ENCODE peak calls at places on chromosomes 2 and 18, in nine cellular contexts. L is brain microvascular endothelial cell, N is cardiac fibroblast, W is bronchial epithelial cell, V is prostate gland, K is fibroblast of lung, G is WTC11, M is IMR-90, C is pancreas. D is an unnamed sample.

GRCh38 chr18:72470391-72470790 is 73.8 kb downstream of the CBLN2 start:
- DNase-seq in V (no peak), G (no peak), L (no peak), N (no peak), W (no peak), C (no peak), M (no peak), K (no peak), D (no peak)

GRCh38 chr18:46325836-46326235 is 221.7 kb downstream of the HAUS1 start:
- DNase-seq in G (no peak), W (peak), N (no peak), C (no peak), V (no peak), L (no peak), K (no peak), M (no peak), D (no peak)

GRCh38 chr18:22348521-22349316 is 69.0 kb downstream of the CTAGE1 start:
- DNase-seq in N (peak), L (peak), W (peak), K (peak), G (peak), M (peak), C (peak), V (peak), D (no peak)

GRCh38 chr2:177241771-177242135 is 22.8 kb downstream of the NFE2L2 start:
- DNase-seq in W (no peak), G (no peak), K (no peak), M (no peak), L (no peak), V (no peak), N (peak), C (no peak), D (no peak)

GRCh38 chr2:70632388-70632787 is 78.8 kb upstream of the TGFA start:
- DNase-seq in C (no peak), N (no peak), G (no peak), K (no peak), L (no peak), V (no peak), W (no peak), M (no peak), D (no peak)

GRCh38 chr2:134536312-134536711 is 182.5 kb downstream of the TMEM163 start:
- DNase-seq in C (no peak), M (no peak), L (no peak), K (no peak), V (no peak), N (no peak), G (no peak), W (no peak), D (no peak)

GRCh38 chr2:50546790-50547189 is 485.1 kb downstream of the NRXN1 start:
- DNase-seq in C (no peak), G (no peak), M (peak), K (no peak), N (no peak), L (no peak), W (peak), V (no peak), D (no peak)

GRCh38 chr2:5132281-5132680 is 559.9 kb upstream of the SOX11 start:
- DNase-seq in N (no peak), V (no peak), L (no peak), M (no peak), K (no peak), G (no peak), C (no peak), W (no peak), D (no peak)

GRCh38 chr2:100974712-100975520 is 27.2 kb upstream of the RPL31 start:
- DNase-seq in M (no peak), L (no peak), V (no peak), K (no peak), G (no peak), C (no peak), N (no peak), W (no peak), D (no peak)

GRCh38 chr2:238107525-238108422 is 7.6 kb downstream of the ESPNL start:
- DNase-seq in C (peak), K (no peak), L (no peak), W (no peak), V (no peak), M (no peak), N (no peak), G (peak), D (peak)

GRCh38 chr2:40737180-40737579 is 285.3 kb upstream of the SLC8A1 start:
- DNase-seq in M (no peak), W (no peak), G (no peak), V (no peak), N (no peak), L (no peak), K (no peak), C (no peak), D (no peak)

GRCh38 chr2:27225526-27225925 is 8.4 kb downstream of the CAD start:
- DNase-seq in G (no peak), N (no peak), K (no peak), M (no peak), W (no peak), V (no peak), L (no peak), C (no peak), D (no peak)

GRCh38 chr2:148971547-148971946 is 67.0 kb upstream of the LYPD6B start:
- DNase-seq in V (no peak), L (no peak), C (no peak), G (no peak), M (no peak), K (no peak), W (no peak), N (no peak), D (no peak)

GRCh38 chr2:62485780-62486765 is 19.9 kb downstream of the TMEM17 start:
- DNase-seq in N (peak), V (no peak), L (no peak), G (no peak), C (no peak), W (peak), K (peak), M (peak), D (no peak)

GRCh38 chr2:232894746-232895145 is 24.7 kb downstream of the SNORC start:
- DNase-seq in C (no peak), M (no peak), W (no peak), N (no peak), L (no peak), V (no peak), K (no peak), G (no peak), D (peak)

GRCh38 chr2:236040600-236041328 is 127.4 kb downstream of the GBX2 start:
- DNase-seq in W (peak), N (no peak), G (no peak), K (no peak), V (no peak), M (no peak), C (no peak), L (no peak), D (no peak)

GRCh38 chr2:71100195-71100964 is 29.6 kb downstream of the MCEE start:
- DNase-seq in K (peak), M (peak), W (peak), V (peak), C (peak), L (peak), N (peak), G (peak), D (no peak)

GRCh38 chr2:233117351-233117750 is 57.2 kb downstream of the INPP5D start:
- DNase-seq in N (no peak), V (no peak), W (no peak), G (no peak), M (no peak), K (no peak), L (no peak), C (no peak), D (no peak)

GRCh38 chr2:37457401-37457901 is 113.0 kb downstream of the QPCT start:
- DNase-seq in N (peak), L (peak), V (no peak), K (peak), C (no peak), G (no peak), M (peak), W (no peak), D (no peak)

GRCh38 chr2:9657083-9657482 is 26.3 kb upstream of the YWHAQ start:
- DNase-seq in L (no peak), V (no peak), C (no peak), N (no peak), G (no peak), M (no peak), W (no peak), K (no peak), D (no peak)

GRCh38 chr2:15348028-15348427 is 213.1 kb downstream of the NBAS start:
- DNase-seq in V (no peak), M (no peak), C (no peak), N (no peak), K (no peak), L (no peak), W (no peak), G (no peak), D (no peak)

GRCh38 chr2:33136056-33136455 is 189.3 kb downstream of the LTBP1 start:
- DNase-seq in N (peak), M (peak), W (no peak), G (no peak), K (peak), V (no peak), L (peak), C (no peak), D (no peak)

GRCh38 chr18:51342815-51343214 is 145.3 kb upstream of the MEX3C start:
- DNase-seq in G (no peak), V (no peak), W (peak), L (peak), K (peak), N (peak), M (peak), C (no peak), D (no peak)

GRCh38 chr2:43269706-43270105 is 43.3 kb upstream of the ZFP36L2 start:
- DNase-seq in K (peak), G (no peak), V (peak), M (peak), L (peak), N (peak), W (peak), C (no peak), D (no peak)

GRCh38 chr2:225649274-225649673 is 249.8 kb downstream of the NYAP2 start:
- DNase-seq in L (no peak), V (no peak), C (no peak), G (no peak), K (no peak), N (no peak), W (no peak), M (no peak), D (no peak)

GRCh38 chr2:181129654-181130053 is 149.2 kb downstream of the UBE2E3 start:
- DNase-seq in C (no peak), M (no peak), N (no peak), K (no peak), L (no peak), W (no peak), G (no peak), V (no peak), D (no peak)

GRCh38 chr2:113253453-113253852 is 25.3 kb downstream of the PAX8 start:
- DNase-seq in G (no peak), K (no peak), C (no peak), V (no peak), W (no peak), N (no peak), M (no peak), L (no peak), D (no peak)

GRCh38 chr18:36335476-36336279 is 38.2 kb downstream of the FHOD3 start:
- DNase-seq in L (no peak), M (no peak), K (no peak), W (no peak), C (no peak), G (no peak), N (no peak), V (no peak), D (no peak)

GRCh38 chr18:26301681-26302080 is 75.4 kb downstream of the TAF4B start:
- DNase-seq in K (peak), M (no peak), N (peak), G (no peak), C (no peak), W (no peak), L (peak), V (no peak), D (no peak)

GRCh38 chr18:1394966-1395365 is 490.3 kb downstream of the ADCYAP1 start:
- DNase-seq in W (no peak), M (no peak), C (no peak), N (no peak), K (no peak), V (no peak), G (no peak), L (no peak), D (no peak)

GRCh38 chr18:50817898-50818250 is 1.9 kb downstream of the MRO start:
- DNase-seq in N (peak), C (no peak), V (no peak), W (no peak), K (peak), L (no peak), M (peak), G (no peak), D (no peak)

GRCh38 chr2:217988840-217989204 is 14.0 kb downstream of the TNS1 start:
- DNase-seq in V (no peak), G (no peak), K (no peak), L (no peak), W (no peak), N (no peak), C (no peak), M (no peak), D (no peak)

GRCh38 chr2:217838409-217838831 is 164.4 kb downstream of the TNS1 start:
- DNase-seq in V (no peak), K (no peak), N (no peak), G (no peak), W (no peak), M (no peak), C (no peak), L (no peak), D (no peak)

GRCh38 chr2:231673348-231673770 is 35.0 kb upstream of the PTMA start:
- DNase-seq in G (peak), K (peak), V (no peak), M (peak), C (no peak), L (no peak), N (no peak), W (peak), D (no peak)

GRCh38 chr2:231674587-231675334 is 33.6 kb upstream of the PTMA start:
- DNase-seq in M (peak), V (peak), L (no peak), C (peak), W (no peak), G (peak), N (peak), K (peak), D (peak)

GRCh38 chr2:231671617-231672350 is 36.5 kb upstream of the PTMA start:
- DNase-seq in C (no peak), K (no peak), L (no peak), M (no peak), W (no peak), V (no peak), G (no peak), N (no peak), D (peak)

GRCh38 chr2:231670892-231671616 is 37.3 kb upstream of the PTMA start:
- DNase-seq in N (no peak), L (no peak), M (no peak), W (no peak), C (no peak), V (no peak), K (no peak), G (no peak), D (no peak)

DNA sequence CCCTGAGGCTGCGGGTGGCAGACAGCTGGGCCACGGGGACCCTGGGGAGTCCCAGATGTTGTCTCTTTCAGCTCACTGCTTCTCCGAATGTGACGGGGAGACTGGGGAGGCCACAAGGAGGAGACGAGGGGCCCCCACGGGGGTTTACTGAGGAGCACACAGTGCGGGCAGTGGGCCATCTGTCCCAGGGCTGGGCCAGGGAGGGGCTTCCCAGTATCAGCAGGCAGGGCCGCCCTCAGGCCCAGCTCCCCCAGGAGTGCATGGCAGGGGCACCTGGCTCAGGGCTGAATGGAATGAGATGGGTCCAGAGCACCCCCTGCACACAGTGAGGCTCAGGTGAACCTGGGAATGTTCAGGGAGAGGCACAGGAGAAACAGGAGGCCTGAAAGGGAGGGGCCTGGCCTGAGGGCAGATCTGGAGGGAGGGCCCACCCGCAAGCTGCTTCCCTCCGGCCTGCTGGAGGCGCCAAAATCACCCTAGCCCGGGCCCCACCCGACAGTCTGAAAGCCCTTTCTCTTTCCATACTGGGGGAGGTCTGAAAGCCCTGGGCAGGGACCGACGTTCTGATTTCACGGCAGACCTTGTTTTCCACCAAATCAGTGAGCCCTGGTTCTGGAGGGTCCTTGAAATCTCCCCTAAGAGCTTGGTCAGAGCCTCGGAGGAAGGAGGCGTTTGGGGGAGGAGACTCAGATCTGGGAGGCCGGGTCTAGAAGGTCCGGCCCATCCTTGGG is 35.5 kb upstream of the PTMA start:
- DNase-seq in G (peak), M (peak), V (no peak), N (peak), L (peak), C (no peak), W (peak), K (peak), D (peak)
- TF ChIP-seq CTCF in G (no peak), M (peak), V (no peak), N (peak), L (peak), C (no peak), W (peak), K (peak), D (no peak)

GRCh38 chr18:31686572-31686971 is 2.2 kb upstream of the B4GALT6 start:
- DNase-seq in M (no peak), G (no peak), L (no peak), V (no peak), W (no peak), N (no peak), C (no peak), K (no peak), D (no peak)

GRCh38 chr18:31687016-31687415 is 2.6 kb upstream of the B4GALT6 start:
- DNase-seq in N (no peak), L (no peak), M (no peak), K (no peak), G (no peak), V (no peak), W (no peak), C (no peak), D (no peak)

GRCh38 chr18:31684279-31685096 is at the start of gene B4GALT6:
- DNase-seq in V (peak), K (peak), C (peak), N (peak), W (no peak), G (peak), M (no peak), L (peak), D (peak)

GRCh38 chr18:31683968-31684278 is 458 bp downstream of the B4GALT6 start:
- DNase-seq in G (no peak), N (no peak), K (no peak), W (peak), M (no peak), V (no peak), C (no peak), L (no peak), D (no peak)

DNA sequence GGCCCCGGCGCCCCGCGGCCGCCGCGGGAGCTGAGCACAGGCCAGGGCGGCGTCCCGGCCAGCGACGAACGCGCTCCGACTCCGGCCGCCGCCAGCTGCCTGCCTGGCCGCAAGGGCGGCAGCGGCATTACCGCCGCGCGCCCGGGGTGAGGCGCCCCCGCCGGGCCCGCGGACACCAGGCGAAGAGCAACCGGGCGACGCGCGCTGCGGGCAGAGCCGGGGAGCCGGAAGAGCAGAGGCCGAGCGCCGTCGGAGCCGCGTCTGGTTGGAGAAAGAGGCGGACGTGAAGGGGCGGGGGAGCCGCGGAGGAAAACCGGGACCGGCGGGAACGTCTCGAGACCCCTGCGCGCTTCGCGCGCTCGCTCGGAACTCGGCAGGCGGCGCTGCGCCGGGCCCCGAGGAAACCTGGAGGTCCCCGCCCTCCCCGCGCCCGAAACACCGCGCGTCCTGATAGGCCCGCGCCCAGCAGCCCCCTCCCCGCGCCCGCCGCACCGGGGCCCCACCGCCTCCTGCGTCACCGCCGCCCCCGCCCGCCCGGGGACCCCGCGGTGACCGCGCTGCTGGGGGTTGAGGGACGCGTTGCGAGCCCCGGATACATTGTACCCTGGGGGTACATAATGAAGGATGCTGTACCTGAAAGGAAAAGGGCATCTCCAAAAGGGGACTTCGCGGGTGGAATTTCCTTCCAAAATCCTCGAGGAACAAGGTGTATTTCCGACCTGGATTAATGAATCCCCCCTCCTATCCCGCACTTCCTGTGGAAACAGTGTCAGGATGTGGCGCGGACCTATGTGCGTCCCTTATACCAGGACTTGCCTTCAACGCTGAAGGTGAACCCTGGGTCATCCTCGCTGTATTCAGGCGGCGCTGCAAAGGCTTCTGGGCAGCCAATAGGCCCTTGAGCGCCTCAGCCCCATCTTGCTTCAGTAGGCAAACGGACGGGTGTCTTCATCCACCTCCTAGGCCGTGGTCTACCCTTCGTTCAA is 1.0 kb upstream of the B4GALT6 start:
- DNase-seq in M (peak), N (peak), G (peak), L (peak), K (peak), W (peak), C (peak), V (peak), D (peak)
- TF ChIP-seq CTCF in M (peak), N (peak), G (no peak), L (peak), K (peak), W (peak), C (no peak), V (peak), D (no peak)

GRCh38 chr18:3121256-3121655 is 98.5 kb downstream of the MYOM1 start:
- DNase-seq in C (no peak), W (no peak), V (no peak), M (no peak), K (peak), L (no peak), N (peak), G (no peak), D (no peak)
- TF ChIP-seq CTCF in C (no peak), W (no peak), V (no peak), M (no peak), K (no peak), L (peak), N (no peak), G (no peak), D (no peak)

GRCh38 chr2:55617160-55618024 is at the start of gene PPP4R3B:
- DNase-seq in W (peak), G (peak), L (peak), M (peak), N (peak), C (peak), K (peak), V (peak), D (peak)
- TF ChIP-seq CTCF in W (peak), G (no peak), L (peak), M (peak), N (peak), C (peak), K (peak), V (peak), D (no peak)

DNA sequence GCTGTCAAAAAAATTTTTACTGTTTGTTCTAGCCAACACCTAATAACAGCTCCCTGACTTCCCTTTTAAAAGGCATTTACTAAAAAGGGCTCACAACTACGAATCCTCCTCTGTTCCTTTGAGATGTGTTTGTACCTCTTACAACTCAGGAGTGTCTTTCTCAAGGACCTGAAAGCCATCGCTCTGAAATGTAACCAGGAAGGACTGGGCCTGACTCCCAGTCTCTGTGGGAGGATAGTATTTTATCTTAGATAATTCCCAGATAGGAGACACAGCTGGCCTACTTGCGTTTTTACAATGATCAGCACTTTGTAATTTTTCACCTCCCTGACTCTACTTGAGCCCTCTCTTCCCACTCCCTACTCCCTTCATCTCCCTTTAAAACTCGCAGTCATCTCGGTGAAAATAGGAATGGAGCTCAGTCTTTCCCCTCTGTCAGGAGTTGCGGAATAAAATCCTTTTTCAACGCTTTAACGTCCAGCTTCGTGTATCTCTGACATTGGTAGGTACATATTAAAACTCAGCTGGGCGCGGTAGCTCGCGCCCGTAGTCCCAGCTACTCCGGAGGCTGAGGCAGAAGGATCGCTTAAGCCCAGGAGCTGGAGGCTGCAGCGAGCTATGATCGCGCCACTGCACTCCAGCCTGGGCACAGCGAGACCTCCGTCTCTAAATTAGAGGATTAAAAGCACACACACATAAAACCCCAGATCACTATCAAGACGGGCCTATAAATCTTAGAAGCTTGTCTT is 1.1 kb downstream of the KRCC1 start:
- DNase-seq in W (no peak), G (no peak), L (peak), M (no peak), K (peak), C (no peak), N (peak), V (no peak), D (no peak)
- TF ChIP-seq CTCF in W (no peak), G (no peak), L (no peak), M (no peak), K (no peak), C (no peak), N (no peak), V (no peak), D (no peak)

D was measured in activated B cell treated with CpG ODN at 0.5 μM for 24 hours.